ENCODE peak calls at places on chromosomes 12 and 14, in eight cellular contexts. L is hepatocyte, D is psoas muscle, V is PC-3, A is AG10803, M is lower leg skin, K is tibial nerve, U is B cell. S is an unnamed sample.

GRCh38 chr12:116189692-116190091 is 87.8 kb downstream of the MED13L start:
- DNase-seq in L (no peak), D (no peak), V (no peak), A (no peak), M (no peak), K (no peak), U (no peak), S (no peak)

GRCh38 chr12:13896063-13896626 is 85.3 kb downstream of the GRIN2B start:
- DNase-seq in L (no peak), D (no peak), V (no peak), A (no peak), M (no peak), K (no peak), U (no peak), S (no peak)

GRCh38 chr12:63857771-63858670 is 13.5 kb downstream of the SRGAP1 start:
- DNase-seq in L (no peak), D (no peak), V (no peak), A (peak; percentile 67), M (no peak), K (no peak), U (no peak), S (no peak)

GRCh38 chr12:71415336-71416231 is 24.0 kb upstream of the LGR5 start:
- DNase-seq in L (peak; percentile 80), D (no peak), V (peak; percentile 81), A (peak; percentile 57), M (no peak), K (peak; percentile 55), U (no peak), S (peak; percentile 72)

GRCh38 chr12:6288235-6288634 is 22.2 kb upstream of the PLEKHG6 start:
- DNase-seq in L (no peak), D (no peak), V (peak; percentile 25), A (no peak), M (no peak), K (no peak), U (no peak), S (peak; percentile 55)

GRCh38 chr14:38125484-38125912 is 82.2 kb upstream of the SSTR1 start:
- DNase-seq in L (peak; percentile 6), D (no peak), V (no peak), A (no peak), M (no peak), K (no peak), U (no peak), S (no peak)

GRCh38 chr14:93430319-93430801 is 379 bp upstream of the UNC79 start:
- DNase-seq in L (peak; percentile 41), D (no peak), V (no peak), A (no peak), M (no peak), K (no peak), U (no peak), S (no peak)

GRCh38 chr14:74501135-74501614 is 7.6 kb downstream of the ISCA2 start:
- DNase-seq in L (peak; percentile 85), D (peak; percentile 79), V (peak; percentile 85), A (peak; percentile 71), M (peak; percentile 92), K (peak; percentile 75), U (no peak), S (peak; percentile 63)

GRCh38 chr12:124695861-124696260 is 128.4 kb upstream of the NCOR2 start:
- DNase-seq in L (no peak), D (no peak), V (peak; percentile 39), A (no peak), M (no peak), K (no peak), U (no peak), S (no peak)

GRCh38 chr12:80710727-80711066 is 3.3 kb downstream of the MYF6 start:
- DNase-seq in L (no peak), D (no peak), V (no peak), A (no peak), M (no peak), K (no peak), U (no peak), S (no peak)

GRCh38 chr12:80708535-80709328 is 1.3 kb downstream of the MYF6 start:
- DNase-seq in L (no peak), D (peak; percentile 56), V (no peak), A (no peak), M (no peak), K (no peak), U (no peak), S (no peak)

GRCh38 chr12:80711866-80712265 is 4.4 kb downstream of the MYF6 start:
- DNase-seq in L (no peak), D (no peak), V (no peak), A (no peak), M (no peak), K (no peak), U (no peak), S (no peak)

GRCh38 chr12:80707830-80708534 is 548 bp downstream of the MYF6 start:
- DNase-seq in L (no peak), D (peak; percentile 67), V (no peak), A (no peak), M (no peak), K (no peak), U (no peak), S (no peak)

DNA sequence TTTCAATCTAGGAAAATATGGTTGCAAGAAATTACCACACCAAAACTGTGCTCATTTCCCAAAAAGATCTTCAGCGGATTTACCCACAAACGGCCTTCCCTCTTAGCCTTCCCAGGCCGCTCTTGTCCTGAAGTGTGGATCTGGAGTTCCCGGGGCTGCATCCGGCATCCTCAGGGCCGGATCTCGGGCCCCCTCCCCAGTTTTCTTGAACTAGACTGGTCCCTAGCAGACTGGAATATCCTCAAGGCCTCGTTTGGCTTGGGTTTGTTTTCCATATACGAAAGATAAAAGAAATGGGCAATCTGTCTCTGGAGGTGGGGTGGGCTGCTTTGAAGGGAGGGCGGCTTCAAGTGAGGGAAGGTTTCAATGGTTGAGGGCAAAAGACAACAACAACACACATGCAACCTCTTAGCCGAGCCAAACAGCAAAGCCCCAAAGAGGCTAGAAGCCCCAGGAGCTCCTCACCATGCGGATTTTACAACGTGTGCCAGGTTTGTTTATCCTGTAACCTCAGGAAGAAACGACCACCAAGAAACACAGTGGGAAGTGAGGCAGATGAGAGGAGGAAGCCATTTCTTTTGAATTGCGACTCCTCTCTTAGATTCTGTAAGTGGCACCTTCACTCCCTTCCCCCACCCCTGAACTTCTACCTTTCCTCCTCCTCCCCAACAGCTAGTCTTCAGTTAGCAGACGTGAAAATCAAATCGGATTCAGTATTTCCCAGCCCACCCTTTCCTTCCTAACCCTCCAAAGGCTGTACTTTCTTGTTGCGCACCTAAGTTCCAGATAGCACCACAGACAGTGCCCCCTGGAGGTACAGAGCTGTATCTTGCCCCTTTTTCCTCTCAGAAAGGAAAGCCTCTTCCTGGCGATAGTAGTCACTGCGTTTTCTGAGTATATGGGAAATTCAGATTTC is 2.6 kb downstream of the MYF6 start:
- DNase-seq in L (peak; percentile 19), D (peak; percentile 40), V (peak; percentile 39), A (no peak), M (no peak), K (no peak), U (no peak), S (peak; percentile 19)
- TF ChIP-seq CTCF in L (peak; percentile 41), D (peak; percentile 78), V (peak; percentile 74), A (peak; percentile 21), M (no peak), K (no peak), U (no peak), S (peak; percentile 40)

GRCh38 chr14:63852817-63853730 is at the start of gene SYNE2:
- DNase-seq in L (peak; percentile 89), D (peak; percentile 87), V (peak; percentile 82), A (peak; percentile 61), M (peak; percentile 95), K (peak; percentile 57), U (peak; percentile 78), S (peak; percentile 77)
- TF ChIP-seq CTCF in L (peak; percentile 33), D (peak; percentile 37), V (no peak), A (no peak), M (no peak), K (peak; percentile 19), U (peak; percentile 33), S (no peak)

GRCh38 chr14:106044949-106045596 is 518.7 kb downstream of the TMEM121 start:
- DNase-seq in L (no peak), D (peak; percentile 59), V (no peak), A (peak; percentile 7), M (no peak), K (peak; percentile 29), U (peak; percentile 73), S (peak; percentile 54)
- TF ChIP-seq CTCF in L (no peak), D (no peak), V (peak; percentile 55), A (peak; percentile 21), M (no peak), K (peak; percentile 30), U (peak; percentile 62), S (peak; percentile 46)

DNA sequence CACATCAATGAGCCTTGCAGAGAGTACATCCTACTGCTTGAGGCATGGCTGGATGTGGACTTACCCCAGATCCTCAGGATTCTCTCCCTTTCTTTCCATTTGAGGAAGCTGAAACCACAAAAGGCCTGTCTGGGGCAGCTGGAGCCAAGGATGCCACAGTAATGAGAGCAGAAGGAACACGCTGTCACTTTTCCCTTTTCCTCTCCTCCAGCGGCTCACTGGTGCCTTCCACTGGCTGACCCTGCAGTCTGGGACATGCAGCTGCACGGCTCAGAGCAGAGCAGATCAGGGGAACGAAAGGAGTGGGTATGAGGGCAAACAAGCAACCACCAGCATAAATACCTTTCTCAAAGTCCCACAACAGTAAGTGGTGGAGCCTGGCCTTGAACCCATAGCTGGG is 78.2 kb downstream of the GAS2L3 start:
- DNase-seq in L (no peak), D (no peak), V (no peak), A (peak; percentile 21), M (no peak), K (no peak), U (no peak), S (no peak)
- TF ChIP-seq CTCF in L (no peak), D (no peak), V (no peak), A (no peak), M (no peak), K (no peak), U (no peak), S (no peak)

S was measured in MCF 10A.